ENCODE peak calls at places on chromosomes 6 and 20, in six cellular contexts. N, U, I, B, C and F are unnamed samples.

GRCh38 chr20:51487525-51488279 is 54.8 kb downstream of the NFATC2 start:
- DNase-seq in N (no peak), U (no peak), I (no peak), B (peak), C (peak), F (no peak)

GRCh38 chr6:73339340-73339739 is 14.7 kb downstream of the DPPA5 start:
- DNase-seq in N (no peak), U (no peak), I (no peak), B (peak), C (no peak), F (no peak)

GRCh38 chr6:118903134-118903533 is 9.2 kb downstream of the ASF1A start:
- DNase-seq in N (peak), U (no peak), I (no peak), B (no peak), C (no peak), F (no peak)

GRCh38 chr20:16415079-16415478 is 158.2 kb downstream of the KIF16B start:
- DNase-seq in N (no peak), U (no peak), I (no peak), B (no peak), C (no peak), F (no peak)

GRCh38 chr20:12947691-12948090 is 61.1 kb upstream of the SPTLC3 start:
- DNase-seq in N (no peak), U (no peak), I (no peak), B (no peak), C (no peak), F (no peak)

GRCh38 chr6:34232901-34233300 is 3.8 kb upstream of the HMGA1 start:
- DNase-seq in N (no peak), U (peak), I (no peak), B (no peak), C (no peak), F (peak)

GRCh38 chr6:3749390-3749978 is 2.0 kb downstream of the PXDC1 start:
- DNase-seq in N (no peak), U (no peak), I (peak), B (no peak), C (no peak), F (no peak)

GRCh38 chr20:15603501-15603900 is 969.7 kb downstream of the KIF16B start:
- DNase-seq in N (no peak), U (no peak), I (no peak), B (no peak), C (no peak), F (no peak)

GRCh38 chr6:150118208-150118607 is 24.6 kb upstream of the PPP1R14C start:
- DNase-seq in N (no peak), U (no peak), I (no peak), B (no peak), C (no peak), F (no peak)

GRCh38 chr20:51022803-51023616 is at the start of gene KCNG1:
- DNase-seq in N (peak), U (no peak), I (peak), B (peak), C (peak), F (no peak)

GRCh38 chr20:57936636-57937310 is 227.0 kb upstream of the PMEPA1 start:
- DNase-seq in N (no peak), U (no peak), I (no peak), B (no peak), C (no peak), F (no peak)

GRCh38 chr6:40898073-40898472 is 140.9 kb downstream of the UNC5CL start:
- DNase-seq in N (no peak), U (no peak), I (no peak), B (no peak), C (no peak), F (no peak)

GRCh38 chr20:50992733-50993457 is 30.0 kb downstream of the KCNG1 start:
- DNase-seq in N (peak), U (no peak), I (no peak), B (peak), C (peak), F (no peak)

GRCh38 chr6:116393430-116393829 is 22.7 kb downstream of the DSE start:
- DNase-seq in N (no peak), U (no peak), I (no peak), B (peak), C (no peak), F (no peak)

GRCh38 chr20:40489886-40490285 is 199.2 kb downstream of the MAFB start:
- DNase-seq in N (no peak), U (no peak), I (no peak), B (no peak), C (no peak), F (no peak)

GRCh38 chr6:15987569-15987968 is 141.3 kb upstream of the MYLIP start:
- DNase-seq in N (no peak), U (no peak), I (no peak), B (no peak), C (peak), F (no peak)

GRCh38 chr20:61191096-61191495 is 61.0 kb upstream of the CDH4 start:
- DNase-seq in N (no peak), U (no peak), I (no peak), B (no peak), C (no peak), F (no peak)

GRCh38 chr6:134880487-134881190 is 69.3 kb downstream of the ALDH8A1 start:
- DNase-seq in N (no peak), U (no peak), I (no peak), B (no peak), C (no peak), F (no peak)

GRCh38 chr6:109073344-109074235 is 21.1 kb downstream of the SESN1 start:
- DNase-seq in N (peak), U (no peak), I (no peak), B (peak), C (peak), F (no peak)

GRCh38 chr6:142218441-142218840 is 71.4 kb downstream of the VTA1 start:
- DNase-seq in N (no peak), U (no peak), I (no peak), B (no peak), C (no peak), F (no peak)

GRCh38 chr20:32359633-32360332 is 1.7 kb downstream of the ASXL1 start:
- DNase-seq in N (peak), U (no peak), I (no peak), B (no peak), C (no peak), F (no peak)

GRCh38 chr20:32358632-32358882 is 426 bp downstream of the ASXL1 start:
- DNase-seq in N (no peak), U (no peak), I (no peak), B (no peak), C (no peak), F (no peak)

GRCh38 chr20:32356935-32357868 is 929 bp upstream of the ASXL1 start:
- DNase-seq in N (peak), U (no peak), I (no peak), B (no peak), C (peak), F (no peak)

GRCh38 chr20:32358883-32359632 is 927 bp downstream of the ASXL1 start:
- DNase-seq in N (peak), U (peak), I (peak), B (peak), C (peak), F (peak)

DNA sequence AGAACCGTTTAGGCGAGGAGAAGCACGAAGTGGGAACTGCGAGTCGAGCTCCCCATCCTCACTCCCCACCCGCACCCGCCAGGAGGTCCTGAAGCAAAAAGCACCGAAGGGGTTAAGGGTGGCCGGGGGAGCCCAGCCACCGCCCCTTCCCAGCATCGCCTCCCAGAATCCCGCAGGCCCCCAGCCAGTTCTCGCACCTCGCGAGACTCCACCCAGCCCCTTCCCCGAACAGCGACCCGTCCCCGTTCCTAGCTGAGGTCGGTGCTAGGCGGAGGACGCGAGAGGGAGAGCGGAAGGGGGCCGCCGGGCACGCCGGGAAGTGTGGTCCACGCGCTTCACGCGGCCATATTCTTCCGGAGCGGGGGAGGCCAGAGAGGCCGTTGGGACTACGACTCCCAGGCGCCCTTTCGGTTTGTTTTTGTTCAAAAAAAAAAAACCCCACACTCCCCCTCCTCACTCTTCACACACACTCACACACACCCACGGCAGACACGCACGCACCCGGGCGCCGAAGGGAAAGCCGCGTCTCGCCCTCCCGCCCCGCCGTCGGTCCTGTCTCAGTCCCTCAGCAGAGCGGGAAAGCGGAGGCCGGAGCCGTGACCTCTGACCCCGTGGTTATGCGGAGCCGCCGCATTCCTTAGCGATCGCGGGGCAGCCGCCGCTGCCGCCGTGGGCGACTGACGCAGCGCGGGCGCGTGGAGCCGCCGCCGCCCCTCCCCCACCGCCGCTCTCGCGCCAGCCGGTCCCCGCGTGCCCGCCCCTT is at the start of gene ASXL1:
- DNase-seq in N (peak), U (peak), I (peak), B (peak), C (peak), F (peak)
- TF ChIP-seq EP300 in N (no peak), U (peak), I (peak), B (no peak), C (no peak), F (no peak)

DNA sequence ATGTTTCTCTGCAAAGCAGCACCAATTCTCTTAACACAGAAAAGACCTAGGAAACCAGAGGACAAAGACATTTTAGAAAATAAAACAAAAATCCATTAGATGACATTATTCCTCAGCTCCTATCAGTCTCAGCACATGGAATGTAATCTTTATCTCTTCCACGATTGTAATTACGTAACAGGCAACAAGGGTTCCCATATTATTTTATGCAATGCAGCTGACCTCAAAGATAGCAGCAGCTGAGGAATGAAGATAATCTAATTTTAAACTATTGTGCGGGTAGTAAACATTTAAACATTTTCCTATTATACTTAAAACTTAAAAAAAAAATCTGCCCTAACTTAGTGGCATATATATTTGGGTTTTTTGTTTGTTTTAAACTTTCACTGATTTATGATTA is 33.0 kb upstream of the PTCHD4 start:
- DNase-seq in N (no peak), U (no peak), I (no peak), B (no peak), C (no peak), F (no peak)
- H3K4me3 ChIP-seq in N (no peak), U (no peak), I (no peak), B (no peak), C (no peak), F (no peak)

GRCh38 chr6:14367296-14367695 is 249.7 kb downstream of the CD83 start:
- DNase-seq in N (no peak), U (no peak), I (no peak), B (no peak), C (no peak), F (no peak)
- TF ChIP-seq EP300 in N (no peak), U (no peak), I (no peak), B (no peak), C (no peak), F (no peak)

GRCh38 chr6:146546440-146546839 is 2.8 kb downstream of the RAB32 start:
- DNase-seq in N (no peak), U (no peak), I (no peak), B (peak), C (no peak), F (no peak)
- H3K4me3 ChIP-seq in N (no peak), U (no peak), I (no peak), B (peak), C (no peak), F (peak)

DNA sequence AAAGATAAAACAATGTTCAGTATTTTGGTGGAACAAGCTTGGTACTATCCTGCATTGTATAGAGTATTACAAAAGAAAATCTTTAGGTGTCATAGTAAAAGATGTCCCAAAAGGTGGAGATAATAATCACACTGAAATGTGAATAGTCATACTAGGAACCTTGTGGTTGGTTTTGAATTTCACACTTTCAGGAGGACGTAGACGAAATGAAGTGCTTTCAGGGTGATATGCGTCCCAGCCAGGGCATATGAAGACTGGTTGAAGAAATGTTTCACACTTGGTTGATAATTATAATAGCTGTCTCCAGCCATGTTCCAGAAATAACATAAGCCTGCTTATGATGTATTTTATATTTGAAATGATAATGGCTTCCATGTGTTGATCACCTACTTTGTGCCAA is 60.4 kb downstream of the SCAND1 start:
- DNase-seq in N (no peak), U (no peak), I (no peak), B (no peak), C (no peak), F (no peak)
- TF ChIP-seq EP300 in N (no peak), U (no peak), I (no peak), B (no peak), C (no peak), F (no peak)